ENCODE peak calls at places on chromosomes 16 and 17, in eight cellular contexts. T is prostate gland, G is left ventricle myocardium inferior, P is mesendoderm, J is MM.1S, O is breast epithelium, A is body of pancreas, X is cardiac muscle cell. L is an unnamed sample. For H3K27me3 and H3K4me1, the result is how much of the 10 kb centered on the place peaks cover.

GRCh38 chr16:73047536-73048291 is at the start of gene ZFHX3:
- DNase-seq in T (peak), G (peak), P (peak), J (peak), O (peak), A (peak), X (peak), L (no peak)

GRCh38 chr16:15703029-15703736 is 53.1 kb downstream of the NDE1 start:
- DNase-seq in T (no peak), G (no peak), P (no peak), J (no peak), O (no peak), A (no peak), X (no peak), L (no peak)

GRCh38 chr17:63946440-63947363 is 14.6 kb upstream of the CD79B start:
- DNase-seq in T (peak), G (no peak), P (peak), J (peak), O (no peak), A (peak), X (peak), L (peak)

GRCh38 chr16:72673118-72673517 is 374.8 kb downstream of the ZFHX3 start:
- DNase-seq in T (no peak), G (no peak), P (no peak), J (no peak), O (no peak), A (no peak), X (no peak), L (no peak)

GRCh38 chr17:35404360-35404759 is 27.9 kb downstream of the SLFN12 start:
- DNase-seq in T (no peak), G (no peak), P (no peak), J (no peak), O (no peak), A (no peak), X (peak), L (no peak)

GRCh38 chr17:13931752-13932477 is 137.4 kb upstream of the COX10 start:
- DNase-seq in T (peak), G (peak), P (peak), J (no peak), O (peak), A (peak), X (peak), L (no peak)

GRCh38 chr16:35569413-35569812 is 2110.0 kb downstream of the TP53TG3F start:
- DNase-seq in T (no peak), G (no peak), P (no peak), J (no peak), O (no peak), A (no peak), X (no peak), L (no peak)

GRCh38 chr16:886802-887731 is 83.7 kb downstream of the LMF1 start:
- DNase-seq in T (no peak), G (no peak), P (peak), J (no peak), O (no peak), A (no peak), X (no peak), L (no peak)

GRCh38 chr17:44065668-44066203 is 735 bp downstream of the LSM12 start:
- DNase-seq in T (no peak), G (no peak), P (peak), J (no peak), O (no peak), A (no peak), X (no peak), L (peak)

GRCh38 chr17:3946711-3947235 is 17.5 kb downstream of the ATP2A3 start:
- DNase-seq in T (no peak), G (no peak), P (no peak), J (no peak), O (no peak), A (no peak), X (no peak), L (no peak)

GRCh38 chr17:74842146-74842598 is 17.5 kb downstream of the GRIN2C start:
- DNase-seq in T (no peak), G (peak), P (no peak), J (no peak), O (no peak), A (peak), X (peak), L (no peak)

GRCh38 chr17:61809816-61810392 is 53.4 kb downstream of the BRIP1 start:
- DNase-seq in T (no peak), G (no peak), P (no peak), J (no peak), O (no peak), A (no peak), X (peak), L (no peak)

GRCh38 chr17:14356043-14356637 is 55.3 kb downstream of the HS3ST3B1 start:
- DNase-seq in T (no peak), G (no peak), P (peak), J (no peak), O (no peak), A (no peak), X (no peak), L (no peak)

GRCh38 chr16:53944026-53944425 is 240.1 kb downstream of the FTO start:
- DNase-seq in T (no peak), G (no peak), P (no peak), J (no peak), O (no peak), A (no peak), X (no peak), L (no peak)

GRCh38 chr17:60817187-60817586 is 139.5 kb downstream of the BCAS3 start:
- DNase-seq in T (no peak), G (no peak), P (no peak), J (no peak), O (no peak), A (no peak), X (peak), L (no peak)

GRCh38 chr17:39404542-39405378 is 3.3 kb upstream of the FBXL20 start:
- DNase-seq in T (no peak), G (no peak), P (no peak), J (no peak), O (no peak), A (no peak), X (peak), L (peak)

GRCh38 chr17:5911919-5912318 is 158.3 kb upstream of the WSCD1 start:
- DNase-seq in T (no peak), G (no peak), P (no peak), J (no peak), O (no peak), A (no peak), X (no peak), L (no peak)

GRCh38 chr16:4383591-4384495 is 12.2 kb downstream of the VASN start:
- DNase-seq in T (no peak), G (no peak), P (no peak), J (no peak), O (no peak), A (no peak), X (no peak), L (no peak)

GRCh38 chr16:57349212-57350031 is 9.2 kb upstream of the CCL22 start:
- DNase-seq in T (no peak), G (no peak), P (no peak), J (no peak), O (no peak), A (no peak), X (no peak), L (no peak)

GRCh38 chr17:16352838-16353701 is at the start of gene CENPV:
- DNase-seq in T (peak), G (peak), P (peak), J (no peak), O (no peak), A (peak), X (peak), L (peak)

DNA sequence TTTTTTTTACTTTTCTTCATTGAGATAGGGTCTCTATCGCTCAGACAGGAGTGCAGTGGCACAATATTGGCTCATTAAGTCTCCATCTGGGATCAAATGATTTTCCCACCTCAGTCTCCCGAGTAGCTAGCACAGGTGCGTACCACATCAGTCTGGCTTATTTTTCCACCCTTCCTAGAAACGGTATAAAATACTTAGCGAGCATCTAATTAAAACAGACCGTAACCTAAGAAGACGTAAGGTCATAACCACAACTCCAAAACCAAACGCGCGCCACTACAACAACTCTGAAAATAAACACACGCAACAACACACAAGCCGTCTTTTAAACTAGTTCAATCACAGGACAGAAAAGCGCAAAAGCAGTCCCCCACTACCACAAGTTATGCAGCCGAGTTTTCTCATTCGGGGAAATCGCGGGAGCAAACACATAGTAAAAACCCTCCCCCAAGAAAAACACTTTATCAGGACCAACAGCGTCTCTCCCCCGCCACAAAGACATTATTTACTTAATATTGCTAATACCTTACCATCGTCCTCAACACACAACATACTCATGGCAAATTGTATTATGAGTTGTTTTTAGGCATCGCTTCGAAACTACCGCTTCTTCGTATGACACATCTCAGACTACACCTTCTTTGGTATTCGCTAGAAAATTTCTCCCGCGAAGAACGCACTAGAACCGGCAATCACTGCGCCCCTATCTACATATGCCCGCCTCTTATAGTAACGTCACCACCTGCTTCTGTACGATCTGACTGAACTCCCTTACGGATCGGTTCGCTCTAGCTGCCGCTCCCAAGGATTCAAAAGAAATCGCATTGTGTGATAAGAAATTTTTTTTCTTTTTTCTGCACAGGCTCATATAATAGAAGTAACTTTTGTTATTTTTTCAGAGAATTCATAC is 32.8 kb downstream of the TEX14 start:
- DNase-seq in T (peak), G (peak), P (peak), J (peak), O (peak), A (peak), X (peak), L (peak)
- H3K4me3 ChIP-seq in T (peak), G (peak), P (no peak), J (peak), O (peak), A (peak), X (peak), L (peak)

DNA sequence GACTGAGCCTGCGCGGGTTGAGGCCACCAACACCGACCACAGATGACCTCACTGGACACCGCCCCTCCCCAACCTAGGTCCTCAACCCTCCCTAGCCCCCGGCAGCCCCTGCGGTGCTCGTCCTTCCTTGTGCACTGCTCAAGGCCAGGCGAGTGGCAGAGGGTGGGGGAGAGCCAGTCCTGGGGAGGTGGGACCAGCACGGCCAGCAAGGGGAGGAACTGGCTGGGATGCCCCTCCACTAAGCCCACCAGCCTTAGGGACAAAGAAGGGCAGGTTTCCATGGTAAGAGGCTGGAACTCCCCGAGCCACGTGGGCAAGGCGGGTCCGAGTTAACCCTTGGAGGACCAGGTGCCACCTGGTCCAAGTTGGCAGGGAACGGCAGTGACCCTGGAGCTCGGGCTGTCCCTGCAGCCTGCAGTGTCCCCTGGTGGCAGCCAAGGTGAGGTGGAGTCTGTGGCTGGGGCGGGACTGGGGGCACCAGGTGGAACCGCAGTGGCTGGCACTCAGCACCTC is 9.2 kb downstream of the FSCN2 start:
- DNase-seq in T (no peak), G (no peak), P (peak), J (no peak), O (no peak), A (peak), X (peak), L (no peak)
- H3K27me3 ChIP-seq in T (under half), G (half or more), P (under half), J (under half), O (under half), A (under half), X (under half), L (under half)

DNA sequence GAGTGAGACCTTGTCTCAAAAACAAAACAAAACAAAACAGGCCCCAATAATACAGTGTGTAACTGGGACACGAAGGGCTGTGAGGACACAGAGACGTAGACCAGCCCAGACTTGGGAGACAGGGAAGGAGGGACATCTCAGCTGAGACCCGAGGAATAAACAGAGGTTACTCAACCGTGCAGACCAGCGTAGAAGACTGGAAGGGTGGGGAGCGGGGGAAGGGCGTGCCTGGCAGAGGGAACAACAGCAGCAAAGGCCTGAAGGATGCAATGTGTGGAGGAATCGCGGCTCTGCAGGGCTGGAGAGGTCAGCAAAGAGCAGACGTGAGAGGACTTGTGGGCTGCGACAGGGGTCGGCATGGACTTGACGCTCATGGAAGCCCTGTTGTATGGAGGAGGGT is 11.6 kb upstream of the CES4A start:
- DNase-seq in T (no peak), G (no peak), P (no peak), J (no peak), O (no peak), A (no peak), X (no peak), L (no peak)
- H3K4me1 ChIP-seq in T (under half), G (under half), P (under half), J (under half), O (under half), A (under half), X (under half), L (under half)

GRCh38 chr17:67490471-67490870 is 113.4 kb downstream of the PITPNC1 start:
- DNase-seq in T (no peak), G (no peak), P (no peak), J (no peak), O (no peak), A (no peak), X (no peak), L (no peak)
- H3K4me3 ChIP-seq in T (no peak), G (peak), P (no peak), J (no peak), O (peak), A (no peak), X (no peak), L (no peak)

L was measured in CD4-positive, CD25-positive, alpha-beta regulatory T cell.